ENCODE peak calls at places on chromosomes 3 and 15, in seven cellular contexts. H is IMR-90, Q is heart left ventricle, C is spleen, F is stomach, S is GM12892, J is transverse colon. M is an unnamed sample.
A peak's percentile ranks its signal among the peaks of the same experiment; 100 is the strongest.

GRCh38 chr3:4495294-4496110 is 2.4 kb downstream of the ITPR1 start:
- DNase-seq in Q (no peak), S (no peak), C (no peak), F (no peak), H (no peak), J (no peak), M (no peak)

GRCh38 chr3:161221881-161222600 is 930 bp downstream of the NMD3 start:
- DNase-seq in Q (peak; percentile 58), F (no peak), S (no peak), C (no peak), J (peak; percentile 21), H (peak; percentile 27), M (no peak)

GRCh38 chr15:52438047-52438446 is 90.6 kb downstream of the MYO5A start:
- DNase-seq in F (no peak), S (no peak), Q (no peak), H (peak; percentile 7), J (no peak), C (no peak), M (no peak)

GRCh38 chr3:113277886-113278598 is 66.7 kb downstream of the BOC start:
- DNase-seq in F (no peak), C (no peak), S (no peak), H (no peak), J (no peak), Q (no peak), M (no peak)

GRCh38 chr15:58472821-58473581 is 41.2 kb downstream of the LIPC start:
- DNase-seq in C (no peak), H (peak; percentile 53), Q (no peak), F (no peak), J (no peak), S (no peak), M (no peak)

GRCh38 chr15:76566276-76566675 is 229.7 kb downstream of the ISL2 start:
- DNase-seq in C (no peak), F (no peak), S (no peak), H (peak; percentile 82), J (no peak), Q (no peak), M (no peak)

GRCh38 chr3:132553811-132554210 is 43.3 kb upstream of the ACKR4 start:
- DNase-seq in F (no peak), J (no peak), C (no peak), H (no peak), Q (no peak), S (no peak), M (no peak)

GRCh38 chr3:128210711-128211110 is 57.4 kb downstream of the EEFSEC start:
- DNase-seq in J (no peak), C (no peak), S (no peak), Q (no peak), H (no peak), F (no peak), M (no peak)

GRCh38 chr3:60250210-60250609 is 1001.0 kb downstream of the FHIT start:
- DNase-seq in F (no peak), H (peak; percentile 3), C (no peak), J (no peak), S (no peak), Q (no peak), M (no peak)

GRCh38 chr3:43512749-43513404 is 108.9 kb downstream of the ANO10 start:
- DNase-seq in J (no peak), H (peak; percentile 81), Q (no peak), F (no peak), S (no peak), C (no peak), M (no peak)

GRCh38 chr3:137947120-137947519 is 62.8 kb upstream of the CLDN18 start:
- DNase-seq in J (no peak), F (no peak), Q (no peak), S (no peak), C (no peak), H (no peak), M (peak; percentile 79)

GRCh38 chr3:106609666-106610301 is 741.0 kb upstream of the CBLB start:
- DNase-seq in Q (no peak), H (peak; percentile 93), F (peak; percentile 30), J (peak; percentile 43), S (no peak), C (no peak), M (no peak)

GRCh38 chr15:29970402-29970695 is 112.4 kb upstream of the GOLGA8J start:
- DNase-seq in S (no peak), H (no peak), Q (no peak), C (no peak), J (no peak), F (no peak), M (no peak)

GRCh38 chr3:36075491-36075890 is 304.8 kb upstream of the STAC start:
- DNase-seq in H (no peak), C (no peak), F (no peak), Q (no peak), J (no peak), S (no peak), M (no peak)

DNA sequence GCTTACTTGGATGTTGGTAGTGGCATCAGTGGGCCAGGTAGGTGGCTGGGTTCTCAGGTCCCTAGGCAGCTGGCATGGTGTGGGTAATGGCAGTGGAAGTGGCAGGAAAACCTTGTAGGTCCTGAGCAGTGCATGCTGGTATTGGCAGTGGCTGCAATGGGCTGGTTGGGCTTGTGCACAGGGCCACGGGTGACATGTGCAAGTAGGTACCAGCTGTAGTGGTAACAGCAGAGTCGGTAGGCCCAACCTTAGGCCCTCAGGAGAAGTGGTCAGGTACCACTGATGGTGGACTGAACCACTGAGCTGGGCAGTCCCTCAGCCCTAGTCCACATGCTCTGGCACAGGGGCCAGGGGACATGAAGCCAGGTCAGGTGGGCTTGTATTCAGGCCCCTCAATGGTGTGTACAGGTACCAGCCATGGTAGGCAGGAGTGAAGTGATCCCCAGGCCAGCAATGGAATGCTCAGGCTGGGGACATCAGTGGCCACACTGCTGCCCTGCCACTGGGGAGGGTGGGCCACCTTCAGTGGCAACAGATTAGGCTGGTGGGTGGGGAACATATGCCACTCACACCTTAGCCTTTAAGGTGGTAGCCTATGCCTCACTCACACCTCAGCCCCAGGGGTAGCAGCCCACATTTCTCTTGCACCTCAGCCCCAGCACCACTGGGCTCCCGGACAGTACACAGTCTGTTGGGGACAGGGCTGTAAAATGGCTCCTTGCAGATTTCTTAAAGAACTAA is 118.1 kb downstream of the LRRK1 start:
- DNase-seq in F (peak; percentile 2), H (no peak), Q (no peak), J (peak; percentile 3), C (peak; percentile 47), S (no peak), M (peak; percentile 66)
- TF ChIP-seq POLR2A in F (no peak), H (no peak), Q (no peak), J (no peak), C (no peak), S (no peak), M (no peak)

GRCh38 chr3:100993309-100993708 is at the start of gene ABI3BP:
- DNase-seq in H (peak; percentile 89), S (no peak), C (peak; percentile 76), Q (peak; percentile 78), F (peak; percentile 49), J (peak; percentile 58), M (no peak)
- TF ChIP-seq POLR2A in H (no peak), S (no peak), C (no peak), Q (peak; percentile 38), F (no peak), J (peak; percentile 44), M (no peak)

DNA sequence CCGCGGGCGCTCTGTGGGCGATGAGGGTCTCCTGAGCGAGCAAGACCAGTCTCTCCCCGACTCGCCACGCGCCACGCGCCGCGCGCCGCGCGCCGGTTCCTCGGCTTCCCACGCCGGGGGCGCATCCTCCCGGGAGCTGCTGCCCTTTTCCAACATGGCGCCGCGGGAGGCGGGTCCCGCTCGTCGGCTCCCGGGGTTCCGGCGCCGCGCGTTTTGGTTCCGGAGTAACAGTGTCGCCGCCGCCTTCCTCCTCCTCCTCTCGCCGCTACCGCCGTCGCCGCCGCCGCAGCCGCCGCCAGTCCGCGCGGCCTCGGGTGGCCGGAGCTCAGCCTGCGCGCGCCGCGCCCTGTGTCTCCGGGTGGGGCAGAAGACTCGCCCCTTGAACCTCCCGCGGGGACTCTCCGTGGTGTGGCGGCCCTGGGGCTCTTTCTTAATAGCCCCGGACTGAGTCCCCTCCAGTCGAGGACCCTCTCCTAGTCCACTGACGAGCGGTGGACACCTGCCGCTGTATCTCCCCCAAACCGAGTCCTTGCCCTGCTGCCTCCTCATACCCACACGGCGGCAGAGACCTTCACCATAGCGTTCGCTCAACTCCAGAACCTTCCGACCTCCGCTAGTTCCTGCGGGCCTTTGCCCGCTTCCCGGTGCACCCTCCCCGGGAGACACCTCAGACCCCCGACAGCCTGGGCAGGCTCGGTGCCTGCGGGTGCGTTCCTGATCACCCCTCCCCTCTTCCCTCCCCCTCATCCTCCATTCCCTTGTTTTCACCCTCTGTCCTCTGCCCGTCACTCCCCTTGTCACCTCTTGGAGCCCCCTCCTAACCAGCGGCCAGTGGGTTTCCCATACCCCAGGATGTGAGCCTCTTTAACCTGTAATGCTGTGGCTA is at the start of gene MAP2K5:
- DNase-seq in C (peak; percentile 97), F (peak; percentile 88), Q (peak; percentile 95), H (peak; percentile 57), S (peak; percentile 62), J (peak; percentile 90), M (peak; percentile 96)
- TF ChIP-seq POLR2A in C (no peak), F (no peak), Q (peak; percentile 79), H (no peak), S (peak; percentile 72), J (peak; percentile 77), M (no peak)

GRCh38 chr3:150727653-150728502 is 24.2 kb upstream of the ERICH6 start:
- DNase-seq in C (no peak), Q (no peak), J (peak; percentile 35), H (no peak), F (no peak), S (no peak), M (no peak)
- TF ChIP-seq POLR2A in C (no peak), Q (peak; percentile 33), J (peak; percentile 35), H (no peak), F (no peak), S (no peak), M (no peak)

GRCh38 chr15:25852027-25852426 is 11.1 kb downstream of the ATP10A start:
- DNase-seq in J (no peak), C (no peak), F (no peak), Q (no peak), H (no peak), S (no peak), M (no peak)
- TF ChIP-seq POLR2A in J (no peak), C (no peak), F (no peak), Q (no peak), H (no peak), S (no peak), M (no peak)

DNA sequence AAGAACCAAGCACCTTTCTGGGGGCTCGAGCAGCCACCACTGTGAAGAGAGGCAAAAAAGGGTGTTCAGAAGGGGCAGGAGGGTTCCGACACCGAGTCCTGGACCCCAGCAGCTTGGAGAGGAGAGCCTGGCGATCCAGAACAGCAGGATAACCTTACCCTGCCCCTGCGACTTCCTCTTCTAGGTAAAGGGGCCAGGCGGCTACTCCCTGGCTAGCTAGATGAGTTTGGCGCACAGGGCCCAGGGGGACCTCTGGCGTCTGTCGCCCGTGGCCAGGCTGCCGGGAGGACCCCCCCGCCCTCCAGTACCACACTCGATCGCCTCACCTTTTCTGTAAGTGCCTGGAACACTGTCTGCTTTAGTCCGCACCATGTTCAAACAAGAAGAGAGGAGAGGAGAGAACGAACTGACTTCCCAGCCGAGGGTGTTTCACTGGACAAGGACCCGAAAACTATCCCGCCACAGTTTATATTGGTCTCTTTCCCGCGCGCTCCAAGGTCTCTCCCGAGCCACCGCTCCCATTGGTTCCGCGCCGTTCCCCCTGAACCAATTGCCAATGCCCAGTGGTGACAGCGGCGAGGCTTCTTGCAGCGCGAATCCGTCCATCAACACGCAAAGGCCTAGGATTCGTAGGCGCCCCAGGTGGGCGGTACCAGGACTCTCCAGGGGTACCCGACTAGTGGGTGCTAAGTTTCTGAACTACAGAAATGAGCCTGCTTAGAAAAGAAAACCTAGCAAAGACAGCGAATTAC is at the start of gene PCLAF:
- DNase-seq in Q (peak; percentile 95), J (peak; percentile 94), H (peak; percentile 94), C (peak; percentile 98), F (peak; percentile 94), S (peak; percentile 89), M (peak; percentile 97)
- TF ChIP-seq POLR2A in Q (no peak), J (no peak), H (peak; percentile 82), C (no peak), F (no peak), S (peak; percentile 90), M (no peak)